ENCODE peak calls at places on chromosome 19, in five cellular contexts. P is stimulated activated CD4-positive, alpha-beta T cell treated with anti-CD3 and anti-CD28 coated beads, Interleukin-4, amount 100 ng/mL, for 4 hours; J is naive thymus-derived CD8-positive, alpha-beta T cell; E is Peyer's patch; T is COR-L47. R is an unnamed sample.
A peak's percentile ranks its signal among the peaks of the same experiment; 100 is the strongest.

GRCh38 chr19:38665950-38666661 is 18.7 kb downstream of the ACTN4 start:
- DNase-seq in P (no peak), T (no peak), E (no peak), J (no peak), R (peak; percentile 71)

GRCh38 chr19:51439021-51439465 is 19.2 kb downstream of the SIGLEC8 start:
- DNase-seq in P (peak; percentile 25), J (no peak), E (no peak), T (no peak), R (no peak)

GRCh38 chr19:6108721-6109633 is 1.3 kb downstream of the RFX2 start:
- DNase-seq in J (peak; percentile 88), E (peak; percentile 69), T (no peak), P (peak; percentile 77), R (no peak)

GRCh38 chr19:2691951-2692350 is 10.5 kb downstream of the GNG7 start:
- DNase-seq in J (peak; percentile 14), P (no peak), T (no peak), E (no peak), R (no peak)

GRCh38 chr19:3736106-3736724 is 25.3 kb downstream of the APBA3 start:
- DNase-seq in E (no peak), T (no peak), P (no peak), J (no peak), R (no peak)

GRCh38 chr19:52428937-52429336 is at the start of gene ZNF534:
- DNase-seq in P (no peak), E (no peak), T (no peak), J (no peak), R (no peak)

GRCh38 chr19:34432797-34433196 is 4.6 kb downstream of the UBA2 start:
- DNase-seq in E (no peak), J (no peak), P (no peak), T (no peak), R (peak; percentile 76)

GRCh38 chr19:36215276-36216171 is 618 bp downstream of the ZNF146 start:
- DNase-seq in T (peak; percentile 13), P (no peak), J (no peak), E (no peak), R (peak; percentile 12)

GRCh38 chr19:13848811-13849241 is 28.1 kb upstream of the NANOS3 start:
- DNase-seq in J (no peak), P (no peak), E (no peak), T (no peak), R (no peak)

GRCh38 chr19:5958851-5959122 is 19.2 kb downstream of the RANBP3 start:
- DNase-seq in J (no peak), P (no peak), T (no peak), E (no peak), R (no peak)

GRCh38 chr19:23802290-23802689 is 43.6 kb upstream of the ZNF681 start:
- DNase-seq in T (no peak), E (no peak), P (no peak), J (no peak), R (no peak)

GRCh38 chr19:5694952-5695648 is 5.0 kb downstream of the RPL36 start:
- DNase-seq in J (no peak), E (no peak), T (no peak), P (no peak), R (no peak)

GRCh38 chr19:46299004-46299509 is 2.2 kb downstream of the HIF3A start:
- DNase-seq in J (no peak), E (peak; percentile 99), T (peak; percentile 98), P (no peak), R (peak; percentile 74)

GRCh38 chr19:29245221-29245620 is 32.3 kb upstream of the UQCRFS1 start:
- DNase-seq in E (no peak), T (no peak), P (no peak), J (no peak), R (no peak)

GRCh38 chr19:43533546-43534304 is 737 bp downstream of the ZNF575 start:
- DNase-seq in P (peak; percentile 94), J (peak; percentile 98), E (peak; percentile 97), T (peak; percentile 95), R (peak; percentile 99)

GRCh38 chr19:19236173-19236572 is 24.4 kb downstream of the NCAN start:
- DNase-seq in J (no peak), T (no peak), P (no peak), E (no peak), R (no peak)

GRCh38 chr19:19214892-19215291 is 3.1 kb downstream of the NCAN start:
- DNase-seq in T (no peak), J (no peak), E (no peak), P (no peak), R (no peak)

GRCh38 chr19:58586131-58586765 is 13.1 kb upstream of the MZF1 start:
- DNase-seq in E (no peak), P (no peak), J (peak; percentile 51), T (no peak), R (no peak)

GRCh38 chr19:12695090-12695489 is 1.3 kb downstream of the FBXW9 start:
- DNase-seq in J (no peak), P (no peak), E (no peak), T (no peak), R (no peak)

GRCh38 chr19:44278181-44278690 is 18.6 kb downstream of the ZNF233 start:
- DNase-seq in E (no peak), P (no peak), T (no peak), J (no peak), R (no peak)

GRCh38 chr19:45764487-45764886 is 4.6 kb downstream of the SIX5 start:
- DNase-seq in P (no peak), T (no peak), E (no peak), J (no peak), R (no peak)

GRCh38 chr19:38266070-38266469 is 1.7 kb downstream of the SPINT2 start:
- DNase-seq in E (peak; percentile 60), J (no peak), P (no peak), T (no peak), R (no peak)

GRCh38 chr19:19821366-19822147 is at the start of gene ZNF506:
- DNase-seq in E (peak; percentile 96), P (peak; percentile 96), J (peak; percentile 99), T (peak; percentile 99), R (peak; percentile 91)

GRCh38 chr19:17841810-17842662 is 5.7 kb downstream of the JAK3 start:
- DNase-seq in J (peak; percentile 71), E (peak; percentile 75), P (peak; percentile 59), T (no peak), R (no peak)

GRCh38 chr19:1767464-1767933 is 14.2 kb downstream of the ONECUT3 start:
- DNase-seq in J (peak; percentile 81), P (peak; percentile 35), E (peak; percentile 62), T (no peak), R (no peak)

GRCh38 chr19:12481781-12482504 is 2.7 kb downstream of the ZNF709 start:
- DNase-seq in T (no peak), E (no peak), P (no peak), J (no peak), R (no peak)

GRCh38 chr19:497861-498590 is 1.7 kb downstream of the MADCAM1 start:
- DNase-seq in J (no peak), E (no peak), P (no peak), T (no peak), R (no peak)

GRCh38 chr19:23778566-23778965 is 19.9 kb upstream of the ZNF681 start:
- DNase-seq in T (no peak), J (no peak), E (no peak), P (no peak), R (no peak)

GRCh38 chr19:6587998-6588507 is 2.9 kb downstream of the CD70 start:
- DNase-seq in J (no peak), T (no peak), P (no peak), E (no peak), R (no peak)

GRCh38 chr19:14066139-14066538 is 4.3 kb upstream of the PALM3 start:
- DNase-seq in T (no peak), J (no peak), E (no peak), P (no peak), R (no peak)

GRCh38 chr19:49950956-49951526 is 9.9 kb downstream of the SIGLEC11 start:
- DNase-seq in J (peak; percentile 21), P (no peak), T (no peak), E (no peak), R (no peak)

GRCh38 chr19:44747739-44748425 is 626 bp upstream of the BCL3 start:
- DNase-seq in P (no peak), J (peak; percentile 70), E (peak; percentile 87), T (no peak), R (no peak)

R was measured in retinal pigment epithelial cell.